ENCODE peak calls at places on chromosome 9, in seven cellular contexts. One of them, this sample, is unnamed.

GRCh38 chr9:105608685-105609598 is 51.0 kb downstream of the FKTN start:
- DNase-seq in GM12878: peak; percentile 4
- DNase-seq in HCT116: peak; percentile 48
- DNase-seq in HepG2: peak; percentile 50
- DNase-seq in SK-N-SH: peak; percentile 49
- DNase-seq in H1: no peak
- DNase-seq in K562: peak; percentile 55
- DNase-seq in this sample: peak; percentile 45

GRCh38 chr9:71249729-71250317 is 128.4 kb upstream of the TRPM3 start:
- DNase-seq in H1: no peak
- DNase-seq in HepG2: peak; percentile 61
- DNase-seq in GM12878: no peak
- DNase-seq in SK-N-SH: peak; percentile 33
- DNase-seq in HCT116: peak; percentile 43
- DNase-seq in K562: peak; percentile 23
- DNase-seq in this sample: peak; percentile 76

GRCh38 chr9:110582156-110582555 is 2.6 kb upstream of the SVEP1 start:
- DNase-seq in HCT116: no peak
- DNase-seq in K562: no peak
- DNase-seq in SK-N-SH: no peak
- DNase-seq in HepG2: no peak
- DNase-seq in GM12878: no peak
- DNase-seq in H1: no peak
- DNase-seq in this sample: no peak

GRCh38 chr9:75083188-75083976 is 4.6 kb downstream of the NMRK1 start:
- DNase-seq in HCT116: no peak
- DNase-seq in GM12878: no peak
- DNase-seq in HepG2: peak; percentile 74
- DNase-seq in SK-N-SH: no peak
- DNase-seq in K562: peak; percentile 17
- DNase-seq in H1: peak; percentile 55
- DNase-seq in this sample: peak; percentile 65

GRCh38 chr9:83403864-83404263 is 134.3 kb downstream of the FRMD3 start:
- DNase-seq in GM12878: no peak
- DNase-seq in HepG2: no peak
- DNase-seq in HCT116: no peak
- DNase-seq in H1: no peak
- DNase-seq in SK-N-SH: no peak
- DNase-seq in K562: no peak
- DNase-seq in this sample: no peak

GRCh38 chr9:113651896-113652295 is 188.4 kb downstream of the RGS3 start:
- DNase-seq in HCT116: no peak
- DNase-seq in GM12878: no peak
- DNase-seq in HepG2: no peak
- DNase-seq in K562: no peak
- DNase-seq in H1: no peak
- DNase-seq in SK-N-SH: no peak
- DNase-seq in this sample: no peak

GRCh38 chr9:125439434-125440272 is 178.0 kb downstream of the GAPVD1 start:
- DNase-seq in HCT116: no peak
- DNase-seq in SK-N-SH: no peak
- DNase-seq in HepG2: no peak
- DNase-seq in K562: no peak
- DNase-seq in H1: no peak
- DNase-seq in GM12878: no peak
- DNase-seq in this sample: no peak

GRCh38 chr9:129868571-129869486 is 33.6 kb downstream of the USP20 start:
- DNase-seq in K562: no peak
- DNase-seq in H1: no peak
- DNase-seq in GM12878: no peak
- DNase-seq in HCT116: no peak
- DNase-seq in SK-N-SH: no peak
- DNase-seq in HepG2: no peak
- DNase-seq in this sample: no peak

DNA sequence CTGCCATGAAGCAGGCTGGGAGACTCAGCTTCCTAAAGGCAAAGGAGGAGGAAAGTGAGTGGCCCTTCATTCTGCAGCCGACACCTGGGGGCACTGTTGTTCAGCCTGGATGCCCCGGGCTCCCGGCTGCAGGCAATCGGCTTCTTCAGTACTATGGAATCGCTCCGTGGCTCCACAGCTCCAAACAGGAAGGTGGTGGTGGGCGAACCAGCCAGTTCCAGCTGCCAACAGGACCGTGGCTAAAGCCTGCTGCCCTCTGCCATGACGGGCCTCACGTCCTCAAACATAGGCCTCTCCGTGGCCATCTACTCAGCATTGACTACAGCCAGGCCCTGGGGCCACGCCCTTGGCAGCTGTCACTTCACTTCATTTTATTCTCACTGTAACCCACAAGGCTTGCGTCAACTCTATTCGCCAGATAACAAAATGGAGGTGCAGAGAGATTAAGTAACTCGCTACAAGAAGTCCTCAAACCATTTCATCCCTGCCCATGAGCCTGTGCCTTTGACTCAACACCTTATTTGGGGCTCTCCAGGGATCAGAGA is 38.1 kb downstream of the PAX5 start:
- DNase-seq in HCT116: peak; percentile 32
- DNase-seq in K562: peak; percentile 50
- DNase-seq in HepG2: peak; percentile 45
- DNase-seq in H1: peak; percentile 91
- DNase-seq in SK-N-SH: peak; percentile 44
- DNase-seq in GM12878: no peak
- DNase-seq in this sample: peak; percentile 62
- TF ChIP-seq JUND in HCT116: no peak
- TF ChIP-seq JUND in K562: no peak
- TF ChIP-seq JUND in HepG2: no peak
- TF ChIP-seq JUND in H1: no peak
- TF ChIP-seq JUND in SK-N-SH: no peak
- TF ChIP-seq JUND in GM12878: no peak
- TF ChIP-seq JUND in this sample: no peak

GRCh38 chr9:134181648-134182034 is 17.3 kb upstream of the RNU6ATAC start:
- DNase-seq in SK-N-SH: no peak
- DNase-seq in HepG2: no peak
- DNase-seq in GM12878: no peak
- DNase-seq in HCT116: no peak
- DNase-seq in K562: no peak
- DNase-seq in H1: no peak
- DNase-seq in this sample: no peak

GRCh38 chr9:134179595-134179917 is 15.2 kb upstream of the RNU6ATAC start:
- DNase-seq in HepG2: no peak
- DNase-seq in H1: no peak
- DNase-seq in GM12878: no peak
- DNase-seq in K562: no peak
- DNase-seq in HCT116: no peak
- DNase-seq in SK-N-SH: no peak
- DNase-seq in this sample: no peak

GRCh38 chr9:134180786-134181647 is 16.7 kb upstream of the RNU6ATAC start:
- DNase-seq in HCT116: no peak
- DNase-seq in SK-N-SH: no peak
- DNase-seq in H1: no peak
- DNase-seq in GM12878: no peak
- DNase-seq in K562: no peak
- DNase-seq in HepG2: no peak
- DNase-seq in this sample: no peak

GRCh38 chr9:134178781-134179551 is 14.6 kb upstream of the RNU6ATAC start:
- DNase-seq in H1: no peak
- DNase-seq in K562: no peak
- DNase-seq in SK-N-SH: peak; percentile 54
- DNase-seq in GM12878: no peak
- DNase-seq in HepG2: no peak
- DNase-seq in HCT116: no peak
- DNase-seq in this sample: no peak

DNA sequence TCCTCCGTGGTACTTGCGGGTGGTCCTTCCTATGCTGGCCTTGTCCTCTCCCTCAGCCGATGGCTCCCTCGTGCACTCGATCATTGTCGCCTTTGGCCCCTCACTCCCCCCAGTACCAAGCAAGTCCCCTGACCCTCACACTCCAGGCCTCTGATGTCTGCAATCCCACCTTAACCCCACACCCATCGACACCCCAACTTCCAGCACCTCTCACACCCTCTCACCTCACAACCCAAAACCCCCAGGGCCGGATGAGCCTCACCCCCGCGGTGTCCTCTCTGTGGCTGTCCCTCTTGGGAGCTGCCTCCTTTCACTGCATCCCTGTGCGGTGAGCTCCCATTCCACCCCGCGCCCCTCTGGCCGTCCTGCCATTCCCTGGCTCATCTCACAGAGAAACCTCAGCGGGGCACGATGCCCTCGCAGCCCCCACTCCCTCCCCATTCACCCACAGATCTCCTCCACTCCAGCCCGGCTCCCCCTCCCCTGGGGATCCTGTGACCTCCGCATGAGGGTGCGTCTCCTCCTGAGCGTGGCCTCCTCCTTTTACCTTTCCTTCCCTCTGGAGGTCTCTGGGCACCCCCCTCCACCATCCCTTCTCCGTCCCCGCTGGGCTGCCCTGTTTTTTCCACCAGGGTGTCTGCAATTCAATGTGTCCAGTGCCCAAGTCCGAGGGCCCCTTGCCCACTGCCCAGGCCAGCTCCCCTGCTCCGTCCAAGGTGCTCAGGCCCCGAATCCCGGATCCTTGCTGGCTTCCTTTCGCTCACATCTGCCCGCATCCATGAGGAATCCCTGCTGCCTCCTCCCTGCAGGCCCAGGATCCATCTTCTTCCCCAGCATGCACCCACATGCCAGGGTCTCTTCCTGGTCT is 15.8 kb upstream of the RNU6ATAC start:
- DNase-seq in H1: no peak
- DNase-seq in HCT116: no peak
- DNase-seq in HepG2: no peak
- DNase-seq in SK-N-SH: peak; percentile 28
- DNase-seq in GM12878: no peak
- DNase-seq in K562: no peak
- DNase-seq in this sample: no peak
- TF ChIP-seq JUND in H1: no peak
- TF ChIP-seq JUND in HCT116: no peak
- TF ChIP-seq JUND in HepG2: no peak
- TF ChIP-seq JUND in SK-N-SH: no peak
- TF ChIP-seq JUND in GM12878: no peak
- TF ChIP-seq JUND in K562: no peak
- TF ChIP-seq JUND in this sample: no peak

DNA sequence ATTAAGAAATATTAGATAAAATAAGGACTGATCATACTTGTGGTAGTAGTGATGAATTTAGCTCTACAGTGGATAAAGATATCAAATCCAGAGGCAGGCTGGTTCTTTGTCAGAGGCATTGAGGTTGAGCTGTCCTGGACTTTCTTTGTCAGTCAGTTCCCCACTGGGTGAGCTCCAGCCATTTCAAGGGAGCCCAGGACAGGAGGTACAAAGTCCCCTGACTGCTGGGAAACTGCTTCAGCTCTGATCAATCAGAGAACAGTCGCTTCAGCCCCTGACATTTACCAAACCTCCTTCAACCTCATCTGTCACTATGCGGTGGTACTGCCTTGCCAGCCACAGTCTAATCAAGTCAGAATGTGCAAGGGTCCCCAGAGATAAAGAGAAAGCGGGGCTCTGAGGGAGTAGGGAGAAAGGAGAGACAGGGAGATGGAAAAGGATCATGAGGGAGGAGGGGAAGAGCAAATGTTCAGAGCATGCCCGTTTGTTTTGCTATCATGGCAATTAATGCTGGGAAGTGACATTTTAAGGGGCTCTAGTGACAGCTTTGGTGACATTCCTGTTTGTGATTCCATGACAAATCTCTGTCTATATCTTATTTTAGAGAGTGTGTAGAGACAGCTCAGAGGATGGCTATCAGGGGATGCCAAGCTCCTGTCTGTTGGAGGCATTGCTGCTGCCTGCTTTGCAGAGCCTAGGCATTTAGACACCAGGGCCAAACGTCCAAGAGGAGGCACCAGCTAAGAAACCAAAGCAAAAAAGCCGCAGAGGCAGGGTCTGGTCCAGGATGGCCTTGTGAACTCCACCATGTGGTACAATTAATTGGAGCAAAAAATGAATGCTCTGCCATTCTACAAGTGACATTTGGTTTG is 223.1 kb downstream of the ASTN2 start:
- DNase-seq in HepG2: peak; percentile 3
- DNase-seq in SK-N-SH: no peak
- DNase-seq in H1: no peak
- DNase-seq in GM12878: no peak
- DNase-seq in K562: no peak
- DNase-seq in HCT116: no peak
- DNase-seq in this sample: no peak
- TF ChIP-seq JUND in HepG2: no peak
- TF ChIP-seq JUND in SK-N-SH: no peak
- TF ChIP-seq JUND in H1: no peak
- TF ChIP-seq JUND in GM12878: no peak
- TF ChIP-seq JUND in K562: no peak
- TF ChIP-seq JUND in HCT116: no peak
- TF ChIP-seq JUND in this sample: no peak

DNA sequence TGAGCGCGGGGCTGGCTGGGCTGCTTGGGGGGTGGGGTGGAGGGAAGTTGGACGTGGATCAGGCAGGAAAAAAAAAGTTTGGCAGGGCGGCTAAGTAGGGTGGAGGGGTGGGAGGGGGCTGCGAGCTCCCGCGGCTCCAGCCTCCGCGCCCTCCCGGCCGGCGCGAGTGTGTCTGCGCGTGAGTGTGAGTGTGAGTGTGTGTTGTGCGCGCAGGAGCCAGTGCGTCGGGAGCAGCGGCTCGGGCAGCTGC is 2.0 kb downstream of the SMARCA2 start:
- DNase-seq in SK-N-SH: no peak
- DNase-seq in HepG2: no peak
- DNase-seq in K562: no peak
- DNase-seq in HCT116: no peak
- DNase-seq in H1: no peak
- DNase-seq in GM12878: no peak
- DNase-seq in this sample: no peak
- TF ChIP-seq JUND in SK-N-SH: no peak
- TF ChIP-seq JUND in HepG2: no peak
- TF ChIP-seq JUND in K562: no peak
- TF ChIP-seq JUND in HCT116: no peak
- TF ChIP-seq JUND in H1: no peak
- TF ChIP-seq JUND in GM12878: no peak
- TF ChIP-seq JUND in this sample: no peak

This sample was measured in T47D.